ENCODE peak calls at places on chromosome 18, in nine cellular contexts. N is thoracic aorta, U is AG04449, Z is activated gamma-delta T cell treated with Interleukin-2 at 50 U/mL for 16 hours, I is lung microvascular endothelial cell, M is glutamatergic neuron, A is HuH-7.5, W is right atrium auricular region, P is foreskin fibroblast. E is an unnamed sample.

GRCh38 chr18:75211721-75212625 is 1.4 kb downstream of the TSHZ1 start:
- DNase-seq in U (no peak), N (no peak), A (peak), I (peak), P (no peak), Z (peak), W (no peak), M (peak), E (no peak)

GRCh38 chr18:13565228-13565627 is 161.1 kb downstream of the FAM210A start:
- DNase-seq in N (no peak), W (no peak), I (peak), U (no peak), A (no peak), Z (no peak), M (no peak), P (no peak), E (no peak)

GRCh38 chr18:61322265-61322873 is 10.9 kb upstream of the CDH20 start:
- DNase-seq in M (peak), I (peak), N (no peak), W (no peak), Z (no peak), P (no peak), U (no peak), A (no peak), E (no peak)

GRCh38 chr18:74951165-74951760 is 257.7 kb downstream of the PTGR3 start:
- DNase-seq in Z (no peak), M (no peak), U (peak), W (no peak), A (no peak), P (peak), N (no peak), I (no peak), E (peak)

GRCh38 chr18:79465392-79465991 is 69.8 kb downstream of the NFATC1 start:
- DNase-seq in Z (no peak), I (peak), W (no peak), A (no peak), P (no peak), N (no peak), M (peak), U (no peak), E (no peak)

GRCh38 chr18:23982154-23983071 is 32.1 kb upstream of the TTC39C start:
- DNase-seq in Z (no peak), M (peak), W (peak), I (peak), U (no peak), P (peak), A (no peak), N (peak), E (no peak)

GRCh38 chr18:49814147-49814499 is 790 bp upstream of the ACAA2 start:
- DNase-seq in W (peak), N (peak), M (peak), P (peak), Z (peak), A (peak), U (no peak), I (peak), E (no peak)

GRCh38 chr18:40313030-40313642 is 1641.9 kb upstream of the PIK3C3 start:
- DNase-seq in U (no peak), P (no peak), M (no peak), Z (no peak), A (no peak), W (no peak), I (no peak), N (no peak), E (no peak)

GRCh38 chr18:48816554-48816953 is 134.2 kb downstream of the SMAD7 start:
- DNase-seq in P (no peak), U (no peak), W (peak), I (no peak), A (no peak), Z (no peak), N (no peak), M (peak), E (no peak)

GRCh38 chr18:61502472-61502871 is 169.2 kb downstream of the CDH20 start:
- DNase-seq in Z (no peak), A (peak), I (peak), W (no peak), N (no peak), M (peak), P (peak), U (peak), E (peak)

GRCh38 chr18:39746201-39746600 is 2180.6 kb upstream of the CELF4 start:
- DNase-seq in P (no peak), M (no peak), A (no peak), Z (no peak), I (no peak), U (no peak), W (no peak), N (no peak), E (no peak)

GRCh38 chr18:50091495-50092249 is 103.3 kb downstream of the MYO5B start:
- DNase-seq in A (no peak), P (peak), N (no peak), U (no peak), Z (no peak), W (no peak), I (no peak), M (no peak), E (no peak)

GRCh38 chr18:33184178-33184577 is 256.3 kb downstream of the CCDC178 start:
- DNase-seq in N (no peak), I (no peak), A (no peak), U (no peak), W (no peak), Z (no peak), M (no peak), P (no peak), E (peak)